ENCODE peak calls at places on chromosomes 16 and 17, in four cellular contexts. A, M, J and X are unnamed samples.

GRCh38 chr17:3719265-3719664 is 4.4 kb upstream of the HASPIN start:
- DNase-seq in A (no peak), M (no peak), J (no peak), X (no peak)

GRCh38 chr17:50935201-50936124 is 69.3 kb upstream of the TOB1 start:
- DNase-seq in A (no peak), M (no peak), J (peak; percentile 87), X (peak; percentile 46)

GRCh38 chr16:14121135-14121534 is 50.0 kb downstream of the MRTFB start:
- DNase-seq in A (no peak), M (no peak), J (no peak), X (no peak)

GRCh38 chr17:44536090-44536960 is 21.0 kb upstream of the FZD2 start:
- DNase-seq in A (peak; percentile 71), M (peak; percentile 59), J (no peak), X (no peak)

GRCh38 chr17:73566905-73567782 is 77.1 kb downstream of the SDK2 start:
- DNase-seq in A (no peak), M (peak; percentile 78), J (peak; percentile 54), X (no peak)

GRCh38 chr16:48300391-48300856 is 53.1 kb upstream of the ABCC11 start:
- DNase-seq in A (peak; percentile 88), M (peak; percentile 66), J (no peak), X (no peak)

GRCh38 chr17:34764716-34765115 is 185.3 kb downstream of the TMEM132E start:
- DNase-seq in A (no peak), M (no peak), J (no peak), X (no peak)

GRCh38 chr17:41532947-41533570 is 5.0 kb upstream of the KRT19 start:
- DNase-seq in A (no peak), M (no peak), J (no peak), X (no peak)

GRCh38 chr17:2383628-2384167 is 17.2 kb downstream of the MNT start:
- DNase-seq in A (no peak), M (no peak), J (no peak), X (no peak)

GRCh38 chr16:29900102-29900887 is at the start of gene ASPHD1:
- DNase-seq in A (peak; percentile 92), M (peak; percentile 87), J (peak; percentile 93), X (peak; percentile 36)

GRCh38 chr16:80954985-80955384 is 51.7 kb downstream of the CMC2 start:
- DNase-seq in A (no peak), M (no peak), J (no peak), X (no peak)
- H3K27ac ChIP-seq in A (no peak overlapping the region), M (no peak overlapping the region), J (no peak overlapping the region), X (no peak overlapping the region)

GRCh38 chr16:21626659-21627277 is 25.6 kb downstream of the IGSF6 start:
- DNase-seq in A (peak; percentile 82), M (no peak), J (no peak), X (no peak)
- H3K4me3 ChIP-seq in A (no peak overlapping the region), M (no peak overlapping the region), J (no peak overlapping the region), X (no peak overlapping the region)

DNA sequence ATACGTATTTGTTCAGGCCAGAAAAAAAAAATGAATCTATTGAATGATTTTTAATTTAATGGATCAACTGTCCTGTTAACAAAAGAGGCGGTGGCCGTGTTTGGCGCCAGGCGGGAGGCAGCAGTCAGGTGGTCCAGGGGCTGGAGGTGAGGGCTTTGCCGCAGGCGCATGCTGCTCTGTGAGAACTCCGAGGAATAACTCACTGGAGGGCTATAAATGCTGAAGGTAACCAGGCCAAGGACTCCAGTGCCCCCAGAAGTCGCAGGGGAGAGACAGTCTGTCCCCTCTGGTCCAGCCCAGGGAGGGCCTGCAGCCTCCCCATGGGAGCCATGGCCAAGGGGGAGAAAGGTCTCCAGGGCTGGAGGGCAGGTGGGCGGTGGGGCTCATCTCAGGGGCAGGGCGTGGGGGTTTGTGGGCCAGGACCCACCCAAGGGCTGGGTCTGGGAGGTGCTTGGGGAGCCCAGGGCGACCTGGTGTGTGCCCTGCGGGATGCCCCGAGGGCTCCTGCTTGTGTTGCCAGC is 7.1 kb upstream of the BAHCC1 start:
- DNase-seq in A (no peak), M (no peak), J (no peak), X (no peak)
- H3K27me3 ChIP-seq in A (no peaks in the 10 kb centered on the region), M (peaks cover 7% of the 10 kb centered on the region), J (no peaks in the 10 kb centered on the region), X (no peaks in the 10 kb centered on the region)

GRCh38 chr16:15949210-15950166 is at the start of gene ABCC1:
- DNase-seq in A (peak; percentile 48), M (peak; percentile 70), J (peak; percentile 87), X (no peak)

GRCh38 chr16:15942901-15943690 is 6.3 kb upstream of the ABCC1 start:
- DNase-seq in A (no peak), M (no peak), J (no peak), X (no peak)

GRCh38 chr16:15947983-15948509 is 1.4 kb upstream of the ABCC1 start:
- DNase-seq in A (no peak), M (no peak), J (no peak), X (no peak)

GRCh38 chr16:15948532-15949209 is 745 bp upstream of the ABCC1 start:
- DNase-seq in A (no peak), M (no peak), J (no peak), X (no peak)

DNA sequence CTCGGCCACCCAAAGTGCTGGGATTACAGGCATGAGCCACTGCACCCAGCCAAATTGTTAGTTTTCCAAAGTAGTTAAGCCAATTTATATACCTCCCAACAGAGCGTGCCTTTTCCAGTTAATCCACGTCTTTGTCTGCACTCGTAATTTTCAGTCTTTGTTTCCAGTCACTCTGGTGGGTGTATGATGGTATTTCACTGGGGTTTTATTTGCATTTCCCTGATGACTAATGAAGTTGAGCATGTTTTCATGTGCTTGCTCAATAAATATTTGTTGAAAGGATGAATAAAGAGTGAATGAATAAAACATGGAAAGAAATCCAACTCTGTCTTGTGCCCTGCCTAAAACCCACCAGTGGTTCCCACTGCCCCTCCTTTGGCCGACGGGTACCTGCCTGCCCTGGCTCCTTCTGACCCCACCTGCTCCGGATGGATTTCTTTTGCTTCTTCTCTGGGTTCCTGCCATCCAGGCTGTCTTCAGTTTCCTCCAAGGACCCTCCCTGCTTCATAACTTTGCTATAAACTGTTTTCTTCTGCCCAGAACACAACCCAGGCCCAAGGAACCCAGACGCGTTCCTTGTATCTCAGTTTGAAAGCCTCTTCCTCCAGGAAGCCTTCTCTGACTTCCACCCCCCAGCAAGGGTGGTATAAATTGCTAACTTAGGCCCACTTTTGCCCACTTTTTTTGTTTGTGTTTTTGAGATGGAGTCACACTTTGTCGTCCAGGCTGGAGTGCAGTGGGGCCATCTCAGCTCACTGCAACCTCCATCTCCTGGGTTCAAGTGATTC is 3.0 kb upstream of the ABCC1 start:
- DNase-seq in A (peak; percentile 73), M (no peak), J (no peak), X (no peak)
- H3K27ac ChIP-seq in A (no peak overlapping the region), M (no peak overlapping the region), J (no peak overlapping the region), X (peak overlapping the region; percentile 76)